ENCODE peak calls at places on chromosomes 5 and 9, in eight cellular contexts. D is Peyer's patch; K is brain microvascular endothelial cell; N is endodermal cell; W is GM23338; X is sigmoid colon; Y is WTC11; R is CD4-positive, alpha-beta T cell. T is an unnamed sample.

GRCh38 chr9:89755835-89756234 is 151.0 kb downstream of the GADD45G start:
- DNase-seq in W (no peak), D (no peak), N (no peak), K (no peak), X (no peak), Y (no peak), R (no peak), T (no peak)

GRCh38 chr5:118956727-118957126 is 31.6 kb downstream of the DTWD2 start:
- DNase-seq in Y (no peak), X (no peak), R (no peak), W (peak; percentile 49), N (no peak), K (no peak), D (no peak), T (no peak)

GRCh38 chr9:128495804-128496417 is 8.6 kb upstream of the GLE1 start:
- DNase-seq in Y (peak; percentile 20), D (no peak), X (no peak), K (no peak), R (no peak), N (peak; percentile 67), W (peak; percentile 51), T (no peak)

GRCh38 chr5:92969191-92969780 is 611.7 kb downstream of the NR2F1-AS1 start:
- DNase-seq in Y (no peak), W (no peak), D (no peak), X (no peak), N (no peak), K (no peak), R (no peak), T (no peak)

GRCh38 chr5:69079556-69079955 is 14.3 kb upstream of the SLC30A5 start:
- DNase-seq in X (no peak), N (no peak), R (no peak), W (no peak), K (no peak), D (no peak), Y (no peak), T (no peak)

GRCh38 chr9:71895122-71895521 is 15.9 kb downstream of the ABHD17B start:
- DNase-seq in K (no peak), R (no peak), D (no peak), X (no peak), N (no peak), W (no peak), Y (no peak), T (no peak)

GRCh38 chr9:104074876-104075275 is 19.2 kb upstream of the SMC2 start:
- DNase-seq in N (no peak), R (no peak), X (no peak), W (no peak), D (no peak), K (peak; percentile 47), Y (no peak), T (no peak)

GRCh38 chr9:21381752-21382339 is 3.4 kb downstream of the IFNA2 start:
- DNase-seq in R (no peak), Y (peak; percentile 21), D (no peak), X (no peak), N (peak; percentile 80), K (no peak), W (peak; percentile 69), T (peak; percentile 62)

GRCh38 chr5:149126898-149127297 is 14.4 kb upstream of the ABLIM3 start:
- DNase-seq in W (no peak), K (no peak), N (no peak), Y (no peak), X (no peak), R (no peak), D (no peak), T (no peak)

GRCh38 chr5:132486318-132487094 is 4.1 kb downstream of the IRF1 start:
- DNase-seq in K (no peak), Y (no peak), N (peak; percentile 12), X (peak; percentile 56), W (no peak), D (peak; percentile 46), R (no peak), T (no peak)

GRCh38 chr5:94793113-94793815 is 174.8 kb downstream of the SLF1 start:
- DNase-seq in N (no peak), D (no peak), K (peak; percentile 80), W (no peak), Y (no peak), R (no peak), X (no peak), T (peak; percentile 81)

GRCh38 chr5:530001-530400 is 5.8 kb upstream of the SLC9A3 start:
- DNase-seq in Y (no peak), W (no peak), X (no peak), N (no peak), K (no peak), D (no peak), R (no peak), T (no peak)

GRCh38 chr5:73387630-73388370 is 60.8 kb downstream of the FOXD1 start:
- DNase-seq in K (no peak), N (no peak), Y (no peak), W (no peak), D (no peak), X (no peak), R (peak; percentile 35), T (no peak)

GRCh38 chr5:171207256-171207866 is 101.7 kb upstream of the TLX3 start:
- DNase-seq in X (no peak), W (peak; percentile 80), D (no peak), K (peak; percentile 53), Y (no peak), N (peak; percentile 70), R (no peak), T (peak; percentile 15)

GRCh38 chr5:39919876-39920275 is 495.1 kb upstream of the DAB2 start:
- DNase-seq in N (no peak), D (no peak), K (no peak), Y (no peak), W (no peak), R (no peak), X (no peak), T (no peak)

GRCh38 chr9:136544549-136545064 is 1.2 kb downstream of the NOTCH1 start:
- DNase-seq in R (peak; percentile 41), N (no peak), D (peak; percentile 84), W (no peak), X (peak; percentile 87), K (no peak), Y (no peak), T (peak; percentile 86)

GRCh38 chr9:136547508-136548215 is 1.8 kb upstream of the NOTCH1 start:
- DNase-seq in D (no peak), R (no peak), N (peak; percentile 86), X (no peak), K (no peak), Y (no peak), W (no peak), T (no peak)

GRCh38 chr9:136545966-136546696 is at the start of gene NOTCH1:
- DNase-seq in R (peak; percentile 78), N (peak; percentile 94), K (peak; percentile 59), X (peak; percentile 98), W (peak; percentile 87), Y (peak; percentile 82), D (peak; percentile 95), T (peak; percentile 98)

GRCh38 chr9:136545065-136545965 is 533 bp downstream of the NOTCH1 start:
- DNase-seq in K (no peak), R (peak; percentile 47), N (peak; percentile 70), D (peak; percentile 71), W (no peak), Y (no peak), X (no peak), T (peak; percentile 85)

GRCh38 chr9:136546697-136547481 is 1.0 kb upstream of the NOTCH1 start:
- DNase-seq in R (peak; percentile 35), X (peak; percentile 97), K (peak; percentile 6), N (peak; percentile 80), D (peak; percentile 80), Y (no peak), W (peak; percentile 61), T (no peak)
- TF ChIP-seq CTCF in R (no peak), X (no peak), K (no peak), N (peak; percentile 41), D (no peak), Y (no peak), W (no peak), T (no peak)

GRCh38 chr5:32312682-32313523 is at the start of gene MTMR12:
- DNase-seq in K (peak; percentile 100), X (peak; percentile 100), D (peak; percentile 100), R (peak; percentile 100), W (peak; percentile 100), N (peak; percentile 100), Y (peak; percentile 100), T (peak; percentile 99)
- TF ChIP-seq CTCF in K (no peak), X (no peak), D (no peak), R (no peak), W (no peak), N (no peak), Y (no peak), T (no peak)

GRCh38 chr9:129619787-129620668 is 873 bp downstream of the C9orf50 start:
- DNase-seq in Y (no peak), W (peak; percentile 69), N (peak; percentile 78), K (no peak), R (no peak), X (no peak), D (no peak), T (no peak)
- TF ChIP-seq CTCF in Y (no peak), W (no peak), N (peak; percentile 42), K (peak; percentile 43), R (no peak), X (no peak), D (no peak), T (peak; percentile 11)

GRCh38 chr5:33257807-33258491 is 182.8 kb upstream of the TARS1 start:
- DNase-seq in X (no peak), K (peak; percentile 78), W (no peak), N (no peak), D (no peak), R (no peak), Y (no peak), T (no peak)

GRCh38 chr5:33260098-33260497 is 180.7 kb upstream of the TARS1 start:
- DNase-seq in N (no peak), Y (no peak), R (no peak), W (no peak), D (no peak), K (peak; percentile 7), X (no peak), T (no peak)

GRCh38 chr5:33258553-33258952 is 182.2 kb upstream of the TARS1 start:
- DNase-seq in X (no peak), D (no peak), Y (no peak), R (no peak), N (no peak), W (no peak), K (peak; percentile 18), T (no peak)

GRCh38 chr5:33261747-33262146 is 179.0 kb upstream of the TARS1 start:
- DNase-seq in D (no peak), X (no peak), K (no peak), N (no peak), R (no peak), Y (no peak), W (no peak), T (no peak)

DNA sequence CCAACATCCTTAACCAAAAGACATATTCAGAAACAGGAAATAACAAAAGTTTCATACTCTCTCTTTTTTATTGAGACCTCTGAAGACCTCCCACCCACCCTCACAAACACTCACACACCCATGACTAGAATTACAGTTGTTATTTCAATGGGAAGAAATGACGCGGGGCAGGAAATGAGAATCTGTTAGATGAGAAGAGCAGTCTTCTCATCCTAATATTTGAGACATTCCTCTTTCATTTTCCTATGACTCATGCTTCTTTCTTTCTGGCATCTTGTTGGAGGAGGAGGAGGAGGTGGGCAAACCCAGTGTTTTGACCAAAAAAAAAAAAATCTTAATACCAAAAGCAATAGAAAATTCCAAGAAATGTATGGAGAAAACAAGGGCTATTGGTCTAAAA is 179.5 kb upstream of the TARS1 start:
- DNase-seq in Y (no peak), D (no peak), R (no peak), N (no peak), K (peak; percentile 67), W (no peak), X (no peak), T (no peak)
- TF ChIP-seq CTCF in Y (no peak), D (no peak), R (no peak), N (no peak), K (no peak), W (no peak), X (no peak), T (no peak)

GRCh38 chr9:112091805-112092204 is 83.3 kb downstream of the SUSD1 start:
- DNase-seq in Y (peak; percentile 40), K (no peak), R (no peak), W (peak; percentile 74), N (peak; percentile 66), X (no peak), D (no peak), T (no peak)
- TF ChIP-seq CTCF in Y (no peak), K (peak; percentile 71), R (no peak), W (peak; percentile 51), N (peak; percentile 49), X (no peak), D (no peak), T (peak; percentile 38)